ENCODE peak calls at places on chromosome 12, in six cellular contexts. U is mammary epithelial cell, D is GM10248, V is body of pancreas, A is GM20000, T is AG04449. P is an unnamed sample.
A peak's percentile ranks its signal among the peaks of the same experiment; 100 is the strongest.

GRCh38 chr12:275784-276183 is 13.1 kb upstream of the SLC6A13 start:
- DNase-seq in T (no peak), A (no peak), U (no peak), D (no peak), V (no peak), P (no peak)

GRCh38 chr12:3753549-3754284 is 808 bp upstream of the CRACR2A start:
- DNase-seq in T (no peak), V (peak; percentile 39), D (no peak), U (no peak), A (no peak), P (no peak)

GRCh38 chr12:67705394-67706370 is 57.1 kb downstream of the DYRK2 start:
- DNase-seq in D (no peak), T (peak; percentile 84), A (no peak), U (peak; percentile 60), V (no peak), P (no peak)

GRCh38 chr12:55619352-55620138 is 17.1 kb upstream of the OR10P1 start:
- DNase-seq in A (peak; percentile 70), U (peak; percentile 83), D (peak; percentile 70), V (peak; percentile 78), T (peak; percentile 78), P (peak; percentile 71)

GRCh38 chr12:66140726-66141125 is 10.2 kb upstream of the LLPH start:
- DNase-seq in U (no peak), T (no peak), A (no peak), V (no peak), D (no peak), P (no peak)

GRCh38 chr12:90111646-90112565 is 403.3 kb upstream of the ATP2B1 start:
- DNase-seq in D (no peak), A (no peak), V (no peak), T (no peak), U (no peak), P (no peak)

GRCh38 chr12:27900920-27901879 is 71.3 kb downstream of the PTHLH start:
- DNase-seq in V (no peak), T (no peak), U (no peak), D (no peak), A (no peak), P (no peak)

GRCh38 chr12:114671664-114672476 is 12.1 kb downstream of the TBX3 start:
- DNase-seq in A (no peak), D (no peak), T (no peak), V (peak; percentile 10), U (peak; percentile 56), P (no peak)

GRCh38 chr12:113684908-113685512 is 213.3 kb upstream of the LHX5 start:
- DNase-seq in T (no peak), D (no peak), A (no peak), U (no peak), V (no peak), P (no peak)

GRCh38 chr12:130214686-130215370 is 52.6 kb downstream of the FZD10 start:
- DNase-seq in D (no peak), U (no peak), A (no peak), T (no peak), V (no peak), P (no peak)

GRCh38 chr12:52523825-52524224 is 3.6 kb upstream of the KRT5 start:
- DNase-seq in T (no peak), U (peak; percentile 82), V (no peak), D (no peak), A (no peak), P (no peak)

GRCh38 chr12:96400631-96401060 is 407 bp upstream of the CDK17 start:
- DNase-seq in T (no peak), D (no peak), U (peak; percentile 45), V (no peak), A (no peak), P (no peak)

GRCh38 chr12:111597731-111598636 is 1.1 kb downstream of the ATXN2 start:
- DNase-seq in U (peak; percentile 40), V (peak; percentile 40), D (peak; percentile 55), T (no peak), A (peak; percentile 63), P (peak; percentile 37)

GRCh38 chr12:6312529-6313325 is 2.2 kb downstream of the PLEKHG6 start:
- DNase-seq in V (peak; percentile 65), D (peak; percentile 74), T (no peak), A (peak; percentile 81), U (peak; percentile 96), P (no peak)

GRCh38 chr12:54306925-54307731 is 6.3 kb upstream of the NFE2 start:
- DNase-seq in T (no peak), D (no peak), V (peak; percentile 81), A (no peak), U (peak; percentile 81), P (no peak)

GRCh38 chr12:122978507-122978955 is 1.9 kb upstream of the ARL6IP4 start:
- DNase-seq in A (no peak), U (no peak), D (no peak), T (no peak), V (no peak), P (no peak)

GRCh38 chr12:76410371-76410770 is 62.2 kb upstream of the BBS10 start:
- DNase-seq in A (no peak), V (no peak), U (no peak), D (no peak), T (no peak), P (no peak)

GRCh38 chr12:67681145-67681778 is 32.7 kb downstream of the DYRK2 start:
- DNase-seq in D (no peak), A (no peak), T (peak; percentile 94), U (peak; percentile 88), V (peak; percentile 27), P (no peak)

GRCh38 chr12:76096079-76096651 is 11.7 kb upstream of the NAP1L1 start:
- DNase-seq in A (no peak), T (no peak), U (no peak), V (no peak), D (no peak), P (no peak)

GRCh38 chr12:3661028-3661427 is 91.9 kb downstream of the CRACR2A start:
- DNase-seq in U (peak; percentile 73), A (no peak), V (peak; percentile 15), T (no peak), D (no peak), P (no peak)

GRCh38 chr12:29306682-29307081 is 74.3 kb downstream of the ERGIC2 start:
- DNase-seq in A (no peak), U (no peak), D (no peak), T (no peak), V (no peak), P (no peak)

GRCh38 chr12:91413591-91413990 is 231.0 kb upstream of the DCN start:
- DNase-seq in U (peak; percentile 95), V (no peak), T (no peak), D (no peak), A (no peak), P (no peak)

GRCh38 chr12:103725398-103725797 is 115.6 kb downstream of the NT5DC3 start:
- DNase-seq in D (no peak), T (no peak), V (no peak), A (no peak), U (no peak), P (no peak)

GRCh38 chr12:55899035-55899434 is 28.7 kb downstream of the PYM1 start:
- DNase-seq in U (no peak), T (no peak), A (no peak), D (no peak), V (no peak), P (no peak)

GRCh38 chr12:54879132-54879531 is 24.8 kb downstream of the MUCL1 start:
- DNase-seq in T (no peak), U (no peak), A (no peak), V (no peak), D (no peak), P (no peak)

GRCh38 chr12:68631177-68631576 is 20.5 kb downstream of the RAP1B start:
- DNase-seq in V (no peak), T (no peak), A (no peak), U (no peak), D (no peak), P (no peak)

GRCh38 chr12:121227294-121227693 is 17.4 kb downstream of the P2RX4 start:
- DNase-seq in A (peak; percentile 82), T (no peak), U (peak; percentile 37), D (peak; percentile 76), V (peak; percentile 92), P (no peak)

GRCh38 chr12:6306599-6307220 is 3.8 kb upstream of the PLEKHG6 start:
- DNase-seq in A (no peak), T (no peak), D (no peak), V (no peak), U (no peak), P (no peak)

GRCh38 chr12:44381341-44381740 is 494.8 kb downstream of the NELL2 start:
- DNase-seq in V (no peak), T (no peak), D (no peak), A (no peak), U (no peak), P (no peak)

GRCh38 chr12:34219046-34219770 is 196.9 kb downstream of the ALG10 start:
- DNase-seq in D (no peak), V (no peak), U (no peak), A (no peak), T (no peak), P (no peak)

GRCh38 chr12:109288571-109288970 is 20.5 kb downstream of the FOXN4 start:
- DNase-seq in V (no peak), D (no peak), U (no peak), T (no peak), A (no peak), P (no peak)

GRCh38 chr12:80632835-80633234 is 74.6 kb upstream of the MYF6 start:
- DNase-seq in V (peak; percentile 14), A (peak; percentile 4), T (no peak), D (no peak), U (peak; percentile 29), P (no peak)
- TF ChIP-seq CTCF in V (no peak), A (peak; percentile 7), T (no peak), D (peak; percentile 13), U (peak; percentile 48), P (no peak)

GRCh38 chr12:106682594-106683234 is 91.8 kb upstream of the RIC8B start:
- DNase-seq in T (no peak), V (no peak), D (peak; percentile 30), A (peak; percentile 23), U (peak; percentile 10), P (no peak)
- TF ChIP-seq CTCF in T (peak; percentile 30), V (peak; percentile 19), D (peak; percentile 23), A (peak; percentile 7), U (peak; percentile 30), P (peak; percentile 19)

GRCh38 chr12:48542300-48542928 is 17.0 kb downstream of the OR8S1 start:
- DNase-seq in A (peak; percentile 42), D (peak; percentile 42), U (peak; percentile 42), V (peak; percentile 10), T (no peak), P (peak; percentile 8)
- TF ChIP-seq CTCF in A (peak; percentile 86), D (peak; percentile 54), U (peak; percentile 93), V (peak; percentile 37), T (peak; percentile 56), P (peak; percentile 63)

DNA sequence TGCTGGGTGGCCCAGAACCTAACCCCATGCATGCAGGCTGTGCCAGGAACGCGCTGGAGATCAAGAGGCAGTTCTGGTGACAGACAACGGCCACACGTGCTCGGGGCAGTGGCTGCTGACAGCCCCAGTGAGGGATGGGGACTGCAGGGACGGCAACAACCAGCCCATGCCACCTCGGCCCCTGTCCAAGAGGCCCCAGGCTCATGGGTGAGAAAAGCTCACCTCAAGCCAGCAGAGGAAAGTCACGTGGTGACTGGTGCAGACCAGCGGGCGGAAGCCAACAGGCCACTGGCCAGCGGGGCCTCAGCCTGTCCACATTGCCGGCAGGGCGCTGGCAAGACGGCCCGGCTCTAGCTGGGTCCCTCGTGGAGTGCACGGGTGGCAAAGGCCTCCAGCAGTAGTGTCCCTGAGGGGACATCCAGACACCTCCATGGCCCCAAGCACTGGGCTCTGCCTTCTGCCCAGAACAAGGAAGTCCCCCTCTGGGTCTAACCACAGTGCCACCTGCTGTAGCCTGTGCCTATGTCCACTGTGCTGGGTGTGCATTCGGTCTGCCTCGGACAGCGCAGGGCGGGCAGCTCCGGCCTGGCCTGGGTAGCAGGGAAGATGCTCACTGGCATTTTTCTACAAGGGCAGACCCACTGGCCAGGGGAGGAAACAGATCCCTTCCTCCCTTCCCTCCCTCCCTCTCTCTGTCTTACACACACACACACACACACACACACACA is 134.1 kb downstream of the NCOR2 start:
- DNase-seq in D (no peak), A (no peak), U (no peak), V (no peak), T (no peak), P (no peak)
- TF ChIP-seq CTCF in D (no peak), A (no peak), U (no peak), V (no peak), T (no peak), P (no peak)